ENCODE peak calls at places on chromosome 6, in six cellular contexts. One of them, this sample, is unnamed.

GRCh38 chr6:121305957-121306607 is 28.2 kb downstream of the TBC1D32 start:
- DNase-seq in central memory CD8-positive, alpha-beta T cell: no peak
- DNase-seq in WTC11: no peak
- DNase-seq in tibial nerve: no peak
- DNase-seq in NCI-H524 treated with DMSO at 0.1 percent for 48 hours: no peak
- DNase-seq in prostate gland: no peak
- DNase-seq in this sample: no peak

GRCh38 chr6:166025149-166025898 is 142.3 kb downstream of the TBXT start:
- DNase-seq in NCI-H524 treated with DMSO at 0.1 percent for 48 hours: no peak
- DNase-seq in prostate gland: no peak
- DNase-seq in tibial nerve: no peak
- DNase-seq in WTC11: no peak
- DNase-seq in central memory CD8-positive, alpha-beta T cell: no peak
- DNase-seq in this sample: no peak

GRCh38 chr6:39377530-39377929 is 55.0 kb upstream of the KCNK16 start:
- DNase-seq in tibial nerve: peak
- DNase-seq in WTC11: peak
- DNase-seq in prostate gland: peak
- DNase-seq in central memory CD8-positive, alpha-beta T cell: no peak
- DNase-seq in NCI-H524 treated with DMSO at 0.1 percent for 48 hours: no peak
- DNase-seq in this sample: peak

GRCh38 chr6:162442675-162443074 is 284.9 kb downstream of the PRKN start:
- DNase-seq in central memory CD8-positive, alpha-beta T cell: no peak
- DNase-seq in tibial nerve: no peak
- DNase-seq in WTC11: peak
- DNase-seq in NCI-H524 treated with DMSO at 0.1 percent for 48 hours: peak
- DNase-seq in prostate gland: no peak
- DNase-seq in this sample: peak

GRCh38 chr6:29723666-29724588 is 693 bp downstream of the HLA-F start:
- DNase-seq in tibial nerve: peak
- DNase-seq in central memory CD8-positive, alpha-beta T cell: peak
- DNase-seq in NCI-H524 treated with DMSO at 0.1 percent for 48 hours: no peak
- DNase-seq in prostate gland: peak
- DNase-seq in WTC11: peak
- DNase-seq in this sample: peak

GRCh38 chr6:40054602-40055001 is 120.3 kb upstream of the MOCS1 start:
- DNase-seq in tibial nerve: no peak
- DNase-seq in NCI-H524 treated with DMSO at 0.1 percent for 48 hours: no peak
- DNase-seq in central memory CD8-positive, alpha-beta T cell: no peak
- DNase-seq in prostate gland: no peak
- DNase-seq in WTC11: no peak
- DNase-seq in this sample: no peak

GRCh38 chr6:119333707-119334295 is 15.8 kb downstream of the MAN1A1 start:
- DNase-seq in WTC11: no peak
- DNase-seq in prostate gland: no peak
- DNase-seq in NCI-H524 treated with DMSO at 0.1 percent for 48 hours: no peak
- DNase-seq in tibial nerve: no peak
- DNase-seq in central memory CD8-positive, alpha-beta T cell: no peak
- DNase-seq in this sample: no peak

GRCh38 chr6:136923116-136923953 is 1.2 kb downstream of the SLC35D3 start:
- DNase-seq in tibial nerve: no peak
- DNase-seq in central memory CD8-positive, alpha-beta T cell: no peak
- DNase-seq in WTC11: peak
- DNase-seq in prostate gland: no peak
- DNase-seq in NCI-H524 treated with DMSO at 0.1 percent for 48 hours: no peak
- DNase-seq in this sample: peak

GRCh38 chr6:44627091-44627878 is 239.8 kb downstream of the CDC5L start:
- DNase-seq in tibial nerve: peak
- DNase-seq in WTC11: peak
- DNase-seq in NCI-H524 treated with DMSO at 0.1 percent for 48 hours: no peak
- DNase-seq in central memory CD8-positive, alpha-beta T cell: no peak
- DNase-seq in prostate gland: no peak
- DNase-seq in this sample: peak

GRCh38 chr6:33746651-33747100 is at the start of gene IP6K3:
- DNase-seq in tibial nerve: no peak
- DNase-seq in NCI-H524 treated with DMSO at 0.1 percent for 48 hours: no peak
- DNase-seq in prostate gland: no peak
- DNase-seq in central memory CD8-positive, alpha-beta T cell: no peak
- DNase-seq in WTC11: no peak
- DNase-seq in this sample: no peak

GRCh38 chr6:35161776-35162607 is 20.9 kb upstream of the TCP11 start:
- DNase-seq in central memory CD8-positive, alpha-beta T cell: no peak
- DNase-seq in prostate gland: no peak
- DNase-seq in WTC11: no peak
- DNase-seq in tibial nerve: no peak
- DNase-seq in NCI-H524 treated with DMSO at 0.1 percent for 48 hours: no peak
- DNase-seq in this sample: no peak

GRCh38 chr6:153312633-153313032 is 181.6 kb upstream of the RGS17 start:
- DNase-seq in NCI-H524 treated with DMSO at 0.1 percent for 48 hours: peak
- DNase-seq in WTC11: peak
- DNase-seq in tibial nerve: no peak
- DNase-seq in prostate gland: peak
- DNase-seq in central memory CD8-positive, alpha-beta T cell: no peak
- DNase-seq in this sample: peak

GRCh38 chr6:42571611-42572342 is 7.9 kb downstream of the UBR2 start:
- DNase-seq in tibial nerve: no peak
- DNase-seq in prostate gland: no peak
- DNase-seq in WTC11: no peak
- DNase-seq in central memory CD8-positive, alpha-beta T cell: no peak
- DNase-seq in NCI-H524 treated with DMSO at 0.1 percent for 48 hours: no peak
- DNase-seq in this sample: no peak

GRCh38 chr6:56288347-56288746 is 41.0 kb upstream of the COL21A1 start:
- DNase-seq in WTC11: no peak
- DNase-seq in tibial nerve: no peak
- DNase-seq in central memory CD8-positive, alpha-beta T cell: no peak
- DNase-seq in prostate gland: no peak
- DNase-seq in NCI-H524 treated with DMSO at 0.1 percent for 48 hours: no peak
- DNase-seq in this sample: no peak

GRCh38 chr6:64330694-64331309 is 695.2 kb downstream of the PHF3 start:
- DNase-seq in tibial nerve: peak
- DNase-seq in NCI-H524 treated with DMSO at 0.1 percent for 48 hours: no peak
- DNase-seq in WTC11: peak
- DNase-seq in prostate gland: peak
- DNase-seq in central memory CD8-positive, alpha-beta T cell: no peak
- DNase-seq in this sample: peak

GRCh38 chr6:16683524-16684194 is 77.6 kb downstream of the ATXN1 start:
- DNase-seq in prostate gland: peak
- DNase-seq in central memory CD8-positive, alpha-beta T cell: no peak
- DNase-seq in NCI-H524 treated with DMSO at 0.1 percent for 48 hours: no peak
- DNase-seq in WTC11: no peak
- DNase-seq in tibial nerve: no peak
- DNase-seq in this sample: no peak

GRCh38 chr6:6943411-6943810 is 164.3 kb upstream of the RREB1 start:
- DNase-seq in WTC11: no peak
- DNase-seq in NCI-H524 treated with DMSO at 0.1 percent for 48 hours: no peak
- DNase-seq in prostate gland: no peak
- DNase-seq in tibial nerve: no peak
- DNase-seq in central memory CD8-positive, alpha-beta T cell: no peak
- DNase-seq in this sample: no peak

GRCh38 chr6:36769161-36769675 is 70.0 kb downstream of the CPNE5 start:
- DNase-seq in prostate gland: no peak
- DNase-seq in tibial nerve: no peak
- DNase-seq in central memory CD8-positive, alpha-beta T cell: no peak
- DNase-seq in WTC11: no peak
- DNase-seq in NCI-H524 treated with DMSO at 0.1 percent for 48 hours: no peak
- DNase-seq in this sample: peak

GRCh38 chr6:153702671-153703070 is 336.4 kb upstream of the OPRM1 start:
- DNase-seq in prostate gland: no peak
- DNase-seq in tibial nerve: no peak
- DNase-seq in NCI-H524 treated with DMSO at 0.1 percent for 48 hours: no peak
- DNase-seq in central memory CD8-positive, alpha-beta T cell: no peak
- DNase-seq in WTC11: no peak
- DNase-seq in this sample: no peak

GRCh38 chr6:54243699-54244098 is 64.5 kb upstream of the TINAG start:
- DNase-seq in WTC11: no peak
- DNase-seq in central memory CD8-positive, alpha-beta T cell: no peak
- DNase-seq in tibial nerve: no peak
- DNase-seq in prostate gland: no peak
- DNase-seq in NCI-H524 treated with DMSO at 0.1 percent for 48 hours: no peak
- DNase-seq in this sample: no peak

GRCh38 chr6:6881438-6882267 is 226.1 kb upstream of the RREB1 start:
- DNase-seq in central memory CD8-positive, alpha-beta T cell: no peak
- DNase-seq in tibial nerve: no peak
- DNase-seq in NCI-H524 treated with DMSO at 0.1 percent for 48 hours: no peak
- DNase-seq in WTC11: no peak
- DNase-seq in prostate gland: no peak
- DNase-seq in this sample: peak